ENCODE peak calls at places on chromosomes 16 and 17, in nine cellular contexts. One of them, this sample, is unnamed.
A peak's percentile ranks its signal among the peaks of the same experiment; 100 is the strongest.

GRCh38 chr16:24852281-24852721 is 6.5 kb downstream of the SLC5A11 start:
- DNase-seq in uterus: no peak
- DNase-seq in fibroblast of lung: peak; percentile 10
- DNase-seq in stomach: no peak
- DNase-seq in pancreas: no peak
- DNase-seq in ovary: no peak
- DNase-seq in IMR-90: no peak
- DNase-seq in left lung: no peak
- DNase-seq in endodermal cell: no peak
- DNase-seq in this sample: no peak

GRCh38 chr16:84281077-84281476 is 13.6 kb upstream of the WFDC1 start:
- DNase-seq in uterus: no peak
- DNase-seq in fibroblast of lung: peak; percentile 36
- DNase-seq in stomach: no peak
- DNase-seq in pancreas: no peak
- DNase-seq in ovary: no peak
- DNase-seq in IMR-90: peak; percentile 9
- DNase-seq in left lung: no peak
- DNase-seq in endodermal cell: peak; percentile 81
- DNase-seq in this sample: no peak

GRCh38 chr17:5780476-5780875 is 196.2 kb upstream of the NLRP1 start:
- DNase-seq in uterus: no peak
- DNase-seq in fibroblast of lung: peak; percentile 89
- DNase-seq in stomach: no peak
- DNase-seq in pancreas: no peak
- DNase-seq in ovary: no peak
- DNase-seq in IMR-90: peak; percentile 79
- DNase-seq in left lung: no peak
- DNase-seq in endodermal cell: peak; percentile 64
- DNase-seq in this sample: no peak

GRCh38 chr17:18197535-18198194 is 14.0 kb downstream of the ALKBH5 start:
- DNase-seq in uterus: no peak
- DNase-seq in fibroblast of lung: no peak
- DNase-seq in stomach: no peak
- DNase-seq in pancreas: no peak
- DNase-seq in ovary: no peak
- DNase-seq in IMR-90: no peak
- DNase-seq in left lung: no peak
- DNase-seq in endodermal cell: no peak
- DNase-seq in this sample: no peak

GRCh38 chr16:7233963-7234362 is 98.7 kb upstream of the RBFOX1 start:
- DNase-seq in uterus: no peak
- DNase-seq in fibroblast of lung: no peak
- DNase-seq in stomach: no peak
- DNase-seq in pancreas: no peak
- DNase-seq in ovary: no peak
- DNase-seq in IMR-90: no peak
- DNase-seq in left lung: no peak
- DNase-seq in endodermal cell: peak; percentile 56
- DNase-seq in this sample: peak; percentile 36

GRCh38 chr17:77829871-77830799 is 128.4 kb upstream of the TNRC6C start:
- DNase-seq in uterus: peak; percentile 72
- DNase-seq in fibroblast of lung: peak; percentile 86
- DNase-seq in stomach: no peak
- DNase-seq in pancreas: no peak
- DNase-seq in ovary: peak; percentile 39
- DNase-seq in IMR-90: peak; percentile 72
- DNase-seq in left lung: peak; percentile 57
- DNase-seq in endodermal cell: peak; percentile 58
- DNase-seq in this sample: no peak

GRCh38 chr17:32310927-32311568 is 30.9 kb downstream of the C17orf75 start:
- DNase-seq in uterus: no peak
- DNase-seq in fibroblast of lung: no peak
- DNase-seq in stomach: no peak
- DNase-seq in pancreas: no peak
- DNase-seq in ovary: no peak
- DNase-seq in IMR-90: no peak
- DNase-seq in left lung: no peak
- DNase-seq in endodermal cell: peak; percentile 71
- DNase-seq in this sample: no peak

GRCh38 chr16:24984903-24985675 is 30.1 kb downstream of the ARHGAP17 start:
- DNase-seq in uterus: no peak
- DNase-seq in fibroblast of lung: no peak
- DNase-seq in stomach: no peak
- DNase-seq in pancreas: no peak
- DNase-seq in ovary: no peak
- DNase-seq in IMR-90: no peak
- DNase-seq in left lung: no peak
- DNase-seq in endodermal cell: no peak
- DNase-seq in this sample: no peak

GRCh38 chr16:53022374-53022773 is 30.3 kb downstream of the CHD9NB start:
- DNase-seq in uterus: peak; percentile 16
- DNase-seq in fibroblast of lung: peak; percentile 30
- DNase-seq in stomach: peak; percentile 39
- DNase-seq in pancreas: no peak
- DNase-seq in ovary: no peak
- DNase-seq in IMR-90: peak; percentile 43
- DNase-seq in left lung: no peak
- DNase-seq in endodermal cell: peak; percentile 77
- DNase-seq in this sample: no peak

GRCh38 chr16:69318177-69318910 is 7.2 kb downstream of the VPS4A start:
- DNase-seq in uterus: no peak
- DNase-seq in fibroblast of lung: no peak
- DNase-seq in stomach: no peak
- DNase-seq in pancreas: peak; percentile 85
- DNase-seq in ovary: no peak
- DNase-seq in IMR-90: no peak
- DNase-seq in left lung: no peak
- DNase-seq in endodermal cell: no peak
- DNase-seq in this sample: no peak

GRCh38 chr17:28527859-28528258 is 21.7 kb downstream of the FOXN1 start:
- DNase-seq in uterus: no peak
- DNase-seq in fibroblast of lung: no peak
- DNase-seq in stomach: peak; percentile 90
- DNase-seq in pancreas: peak; percentile 23
- DNase-seq in ovary: no peak
- DNase-seq in IMR-90: no peak
- DNase-seq in left lung: peak; percentile 86
- DNase-seq in endodermal cell: no peak
- DNase-seq in this sample: no peak

DNA sequence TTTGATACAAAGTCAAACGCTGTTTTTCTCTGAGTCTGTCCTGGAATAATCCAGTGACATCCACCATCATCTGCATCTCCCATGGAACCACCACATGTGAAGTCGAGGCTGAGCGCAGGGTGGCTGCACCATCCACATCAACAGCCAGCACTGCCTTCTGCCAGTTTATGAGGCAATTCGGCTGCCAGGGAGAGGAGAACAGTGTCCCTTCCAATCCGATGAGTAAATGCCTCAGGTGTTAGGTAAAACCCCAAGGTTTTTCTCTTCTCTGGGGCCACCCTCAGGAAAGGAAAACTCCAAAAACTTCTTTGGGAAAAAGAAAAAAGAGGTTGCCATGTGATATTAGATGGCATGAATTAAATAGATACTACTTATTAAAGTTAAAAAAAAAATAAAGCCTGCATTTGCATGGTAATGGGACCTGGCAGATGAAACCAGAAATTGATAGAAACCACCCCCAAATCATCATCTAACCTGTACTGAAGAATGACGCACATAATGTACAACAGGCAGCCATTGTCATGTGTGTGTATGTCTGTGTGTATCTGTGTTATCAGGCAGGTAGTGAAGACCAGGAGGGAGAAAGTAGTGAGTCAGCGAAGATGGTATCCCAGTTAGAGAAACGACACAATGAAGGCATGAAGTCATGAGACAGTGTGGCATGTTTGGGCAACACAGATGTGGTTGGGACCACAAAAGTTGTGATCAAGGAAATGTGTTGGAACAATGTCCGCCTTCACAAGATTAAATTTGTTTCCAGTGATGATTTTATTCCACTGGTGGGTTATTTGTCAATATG is 478.7 kb downstream of the CDH13 start:
- DNase-seq in uterus: no peak
- DNase-seq in fibroblast of lung: no peak
- DNase-seq in stomach: no peak
- DNase-seq in pancreas: no peak
- DNase-seq in ovary: no peak
- DNase-seq in IMR-90: no peak
- DNase-seq in left lung: no peak
- DNase-seq in endodermal cell: no peak
- DNase-seq in this sample: no peak
- H3K27ac ChIP-seq in uterus: no peak overlapping the region
- H3K27ac ChIP-seq in fibroblast of lung: no peak overlapping the region
- H3K27ac ChIP-seq in stomach: no peak overlapping the region
- H3K27ac ChIP-seq in pancreas: no peak overlapping the region
- H3K27ac ChIP-seq in ovary: no peak overlapping the region
- H3K27ac ChIP-seq in IMR-90: no peak overlapping the region
- H3K27ac ChIP-seq in left lung: no peak overlapping the region
- H3K27ac ChIP-seq in endodermal cell: no peak overlapping the region
- H3K27ac ChIP-seq in this sample: no peak overlapping the region

GRCh38 chr16:10261077-10261476 is 78.8 kb upstream of the GRIN2A start:
- DNase-seq in uterus: no peak
- DNase-seq in fibroblast of lung: no peak
- DNase-seq in stomach: no peak
- DNase-seq in pancreas: no peak
- DNase-seq in ovary: no peak
- DNase-seq in IMR-90: no peak
- DNase-seq in left lung: no peak
- DNase-seq in endodermal cell: no peak
- DNase-seq in this sample: no peak

GRCh38 chr16:10255728-10256127 is 73.5 kb upstream of the GRIN2A start:
- DNase-seq in uterus: no peak
- DNase-seq in fibroblast of lung: no peak
- DNase-seq in stomach: no peak
- DNase-seq in pancreas: no peak
- DNase-seq in ovary: no peak
- DNase-seq in IMR-90: no peak
- DNase-seq in left lung: no peak
- DNase-seq in endodermal cell: no peak
- DNase-seq in this sample: no peak

GRCh38 chr16:10253344-10253855 is 71.2 kb upstream of the GRIN2A start:
- DNase-seq in uterus: no peak
- DNase-seq in fibroblast of lung: no peak
- DNase-seq in stomach: no peak
- DNase-seq in pancreas: no peak
- DNase-seq in ovary: no peak
- DNase-seq in IMR-90: no peak
- DNase-seq in left lung: no peak
- DNase-seq in endodermal cell: no peak
- DNase-seq in this sample: no peak

GRCh38 chr16:10252155-10252554 is 69.9 kb upstream of the GRIN2A start:
- DNase-seq in uterus: no peak
- DNase-seq in fibroblast of lung: no peak
- DNase-seq in stomach: no peak
- DNase-seq in pancreas: no peak
- DNase-seq in ovary: no peak
- DNase-seq in IMR-90: no peak
- DNase-seq in left lung: peak; percentile 72
- DNase-seq in endodermal cell: no peak
- DNase-seq in this sample: no peak

GRCh38 chr16:10256855-10257641 is 74.8 kb upstream of the GRIN2A start:
- DNase-seq in uterus: peak; percentile 13
- DNase-seq in fibroblast of lung: peak; percentile 5
- DNase-seq in stomach: peak; percentile 50
- DNase-seq in pancreas: peak; percentile 51
- DNase-seq in ovary: peak; percentile 33
- DNase-seq in IMR-90: no peak
- DNase-seq in left lung: no peak
- DNase-seq in endodermal cell: peak; percentile 83
- DNase-seq in this sample: no peak
- TF ChIP-seq CTCF in uterus: peak; percentile 60
- TF ChIP-seq CTCF in fibroblast of lung: peak; percentile 60
- TF ChIP-seq CTCF in stomach: peak; percentile 52
- TF ChIP-seq CTCF in pancreas: peak; percentile 70
- TF ChIP-seq CTCF in ovary: no peak
- TF ChIP-seq CTCF in IMR-90: peak; percentile 63
- TF ChIP-seq CTCF in left lung: peak; percentile 82
- TF ChIP-seq CTCF in endodermal cell: peak; percentile 81
- TF ChIP-seq CTCF in this sample: peak; percentile 57

DNA sequence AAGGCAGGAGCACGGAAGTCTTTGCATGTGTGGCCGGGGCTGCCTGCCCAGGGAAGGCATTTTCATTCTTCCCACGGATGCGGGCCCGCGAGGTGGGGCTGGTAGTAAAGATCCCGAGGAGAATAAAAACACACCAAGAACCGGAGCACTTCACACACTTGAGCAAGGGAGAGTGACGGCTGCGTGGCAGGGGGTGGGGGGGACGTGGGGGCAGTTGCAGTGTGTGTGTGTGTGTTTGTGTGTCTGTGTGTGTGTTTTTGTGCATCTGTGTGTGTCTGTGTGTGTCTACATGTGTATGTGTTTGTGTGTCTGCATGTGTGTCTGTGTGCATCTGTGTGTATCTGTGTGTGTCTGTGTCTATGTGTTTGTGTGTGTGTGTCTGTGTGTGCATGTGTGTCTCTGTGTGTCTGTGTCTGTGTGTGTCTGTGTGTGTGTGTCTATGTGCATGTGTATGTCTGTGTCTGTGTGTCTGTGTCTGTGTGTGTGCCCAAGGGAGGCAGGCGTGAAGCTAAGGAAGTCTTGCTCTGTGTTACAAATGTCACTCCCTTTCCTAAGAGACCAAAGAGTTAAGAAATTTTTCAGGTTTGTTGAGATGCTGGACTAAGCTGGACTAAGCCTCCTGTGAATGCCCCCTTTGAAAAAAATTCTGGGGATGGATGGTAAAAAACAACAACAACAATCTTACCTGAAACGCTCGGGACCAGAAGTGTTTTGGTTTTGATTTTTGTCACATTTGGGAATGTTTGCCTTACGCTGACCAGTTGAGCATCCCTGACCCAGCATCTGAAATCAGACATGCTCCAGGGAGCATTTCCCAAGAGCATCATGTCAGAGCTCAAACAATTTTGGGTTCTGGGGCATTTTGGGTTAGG is 48.9 kb upstream of the ZNF469 start:
- DNase-seq in uterus: no peak
- DNase-seq in fibroblast of lung: no peak
- DNase-seq in stomach: no peak
- DNase-seq in pancreas: peak; percentile 15
- DNase-seq in ovary: no peak
- DNase-seq in IMR-90: no peak
- DNase-seq in left lung: peak; percentile 50
- DNase-seq in endodermal cell: no peak
- DNase-seq in this sample: no peak
- H3K27ac ChIP-seq in uterus: no peak overlapping the region
- H3K27ac ChIP-seq in fibroblast of lung: peak overlapping the region; percentile 17
- H3K27ac ChIP-seq in stomach: no peak overlapping the region
- H3K27ac ChIP-seq in pancreas: no peak overlapping the region
- H3K27ac ChIP-seq in ovary: no peak overlapping the region
- H3K27ac ChIP-seq in IMR-90: peak overlapping the region; percentile 94
- H3K27ac ChIP-seq in left lung: no peak overlapping the region
- H3K27ac ChIP-seq in endodermal cell: no peak overlapping the region
- H3K27ac ChIP-seq in this sample: no peak overlapping the region

DNA sequence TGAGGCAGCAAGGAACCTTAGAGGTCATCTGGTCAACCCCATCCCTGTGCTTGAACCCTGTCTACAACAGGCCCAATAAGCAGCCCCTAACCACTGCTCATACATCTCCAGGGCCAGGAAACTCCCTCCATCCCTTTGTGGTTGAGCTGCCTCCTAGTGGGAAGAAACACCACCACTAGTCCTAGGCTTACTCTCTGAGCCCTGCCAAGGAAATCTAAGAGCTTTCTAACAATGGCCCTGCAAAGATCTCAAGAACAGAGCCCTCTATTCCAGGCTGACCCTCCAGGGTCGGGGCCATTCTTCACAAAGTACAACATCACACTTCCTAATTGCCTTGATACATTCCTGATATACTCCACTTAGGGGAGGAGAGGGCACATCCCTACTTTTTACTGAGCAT is 5.8 kb downstream of the ACLY start:
- DNase-seq in uterus: no peak
- DNase-seq in fibroblast of lung: no peak
- DNase-seq in stomach: no peak
- DNase-seq in pancreas: no peak
- DNase-seq in ovary: no peak
- DNase-seq in IMR-90: no peak
- DNase-seq in left lung: no peak
- DNase-seq in endodermal cell: no peak
- DNase-seq in this sample: no peak
- TF ChIP-seq CTCF in uterus: no peak
- TF ChIP-seq CTCF in fibroblast of lung: peak; percentile 32
- TF ChIP-seq CTCF in stomach: no peak
- TF ChIP-seq CTCF in pancreas: no peak
- TF ChIP-seq CTCF in ovary: no peak
- TF ChIP-seq CTCF in IMR-90: peak; percentile 26
- TF ChIP-seq CTCF in left lung: no peak
- TF ChIP-seq CTCF in endodermal cell: peak; percentile 50
- TF ChIP-seq CTCF in this sample: no peak